ENCODE peak calls at places on chromosome 4, in five cellular contexts. P is SK-N-SH, L is GM23248, F is hepatocyte, M is PC-3. Y is an unnamed sample.

GRCh38 chr4:13919021-13919441 is 291.5 kb upstream of the BOD1L1 start:
- DNase-seq in P (no peak), M (no peak), L (peak; percentile 97), F (peak; percentile 8), Y (no peak)

GRCh38 chr4:31235961-31236360 is 515.8 kb downstream of the PCDH7 start:
- DNase-seq in M (no peak), L (no peak), P (no peak), F (no peak), Y (no peak)

GRCh38 chr4:4488405-4489404 is 53.1 kb downstream of the STX18 start:
- DNase-seq in P (peak; percentile 62), L (peak; percentile 84), M (peak; percentile 76), F (peak; percentile 87), Y (peak; percentile 85)

GRCh38 chr4:37054670-37055069 is 189.9 kb upstream of the NWD2 start:
- DNase-seq in P (no peak), F (no peak), M (no peak), L (no peak), Y (no peak)

GRCh38 chr4:26235500-26235899 is 85.3 kb upstream of the RBPJ start:
- DNase-seq in P (no peak), F (peak; percentile 54), M (peak; percentile 72), L (peak; percentile 84), Y (no peak)

GRCh38 chr4:65845169-65845568 is 174.9 kb upstream of the EPHA5 start:
- DNase-seq in M (no peak), L (no peak), F (no peak), P (no peak), Y (no peak)

GRCh38 chr4:175176710-175177109 is 258.6 kb downstream of the ADAM29 start:
- DNase-seq in F (no peak), M (no peak), P (no peak), L (no peak), Y (no peak)

GRCh38 chr4:145056325-145057130 is 41.5 kb downstream of the ANAPC10 start:
- DNase-seq in L (no peak), P (no peak), F (no peak), M (no peak), Y (no peak)

GRCh38 chr4:57073559-57073958 is 36.6 kb downstream of the IGFBP7 start:
- DNase-seq in M (no peak), L (no peak), P (no peak), F (no peak), Y (no peak)

GRCh38 chr4:47068986-47069385 is 37.6 kb downstream of the GABRB1 start:
- DNase-seq in L (no peak), P (no peak), F (no peak), M (no peak), Y (no peak)

GRCh38 chr4:149534779-149535178 is 280.9 kb downstream of the IQCM start:
- DNase-seq in M (no peak), P (no peak), F (no peak), L (no peak), Y (no peak)

GRCh38 chr4:122898370-122899150 is 23.8 kb downstream of the NUDT6 start:
- DNase-seq in L (peak; percentile 97), F (no peak), M (peak; percentile 94), P (no peak), Y (no peak)

GRCh38 chr4:156182269-156182668 is 228.6 kb upstream of the CTSO start:
- DNase-seq in L (peak; percentile 6), F (no peak), P (no peak), M (no peak), Y (no peak)

GRCh38 chr4:28832445-28832844 is 1887.7 kb upstream of the PCDH7 start:
- DNase-seq in F (no peak), M (no peak), P (no peak), L (no peak), Y (no peak)

GRCh38 chr4:38664704-38665401 is 854 bp downstream of the KLF3 start:
- DNase-seq in L (peak; percentile 73), M (peak; percentile 39), P (peak; percentile 78), F (peak; percentile 87), Y (no peak)

GRCh38 chr4:39256436-39256835 is 74.1 kb downstream of the WDR19 start:
- DNase-seq in P (no peak), M (no peak), F (no peak), L (peak; percentile 2), Y (no peak)

GRCh38 chr4:112077743-112078142 is 67.5 kb upstream of the FAM241A start:
- DNase-seq in F (no peak), P (no peak), L (no peak), M (no peak), Y (no peak)

GRCh38 chr4:112939901-112940300 is 109.6 kb upstream of the ANK2 start:
- DNase-seq in F (no peak), L (no peak), P (no peak), M (peak; percentile 4), Y (no peak)

GRCh38 chr4:64911846-64912245 is 502.6 kb upstream of the TECRL start:
- DNase-seq in P (no peak), M (peak; percentile 41), F (no peak), L (no peak), Y (no peak)

GRCh38 chr4:170990989-170991589 is 822.1 kb upstream of the GALNTL6 start:
- DNase-seq in F (peak; percentile 59), L (peak; percentile 3), M (peak; percentile 44), P (peak; percentile 17), Y (peak; percentile 37)

GRCh38 chr4:81343046-81343445 is 128.0 kb upstream of the PRKG2 start:
- DNase-seq in M (no peak), F (no peak), P (no peak), L (no peak), Y (no peak)

GRCh38 chr4:87697272-87697671 is 47.2 kb downstream of the DMP1 start:
- DNase-seq in M (no peak), F (no peak), L (no peak), P (no peak), Y (no peak)

GRCh38 chr4:10461091-10461849 is 4.0 kb upstream of the ZNF518B start:
- DNase-seq in F (peak; percentile 91), P (peak; percentile 92), M (no peak), L (peak; percentile 70), Y (peak; percentile 70)

GRCh38 chr4:113835005-113835404 is 73.5 kb upstream of the CAMK2D start:
- DNase-seq in L (peak; percentile 81), F (no peak), M (peak; percentile 43), P (no peak), Y (no peak)

GRCh38 chr4:80155286-80155982 is 41.9 kb upstream of the PRDM8 start:
- DNase-seq in L (peak; percentile 19), M (peak; percentile 9), F (no peak), P (no peak), Y (no peak)

GRCh38 chr4:81921757-81922159 is 450.1 kb upstream of the RASGEF1B start:
- DNase-seq in F (no peak), L (no peak), P (no peak), M (no peak), Y (peak; percentile 25)

GRCh38 chr4:125243835-125244397 is 70.8 kb upstream of the FAT4 start:
- DNase-seq in F (no peak), L (peak; percentile 3), M (peak; percentile 28), P (no peak), Y (no peak)
- TF ChIP-seq EZH2phosphoT487 in F (no peak), L (no peak), M (no peak), P (no peak), Y (no peak)

DNA sequence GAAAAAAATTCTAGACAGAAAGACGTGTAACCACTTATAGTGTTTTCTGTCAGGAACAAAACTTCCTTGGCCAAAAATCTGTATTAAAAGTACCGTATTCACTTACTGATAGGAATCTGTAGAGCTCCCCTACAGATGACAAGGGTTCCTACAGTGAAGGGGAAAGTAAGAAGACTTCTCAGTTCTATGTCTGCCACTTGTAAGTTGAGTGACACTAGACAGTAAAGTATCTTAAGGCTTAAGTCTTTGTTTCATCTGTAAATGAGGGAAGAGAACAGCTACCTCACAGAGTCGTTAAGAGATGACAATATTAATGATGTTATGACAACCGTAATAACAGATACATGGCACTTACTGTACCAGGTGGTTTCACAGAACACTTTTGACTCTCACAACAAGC is 3.3 kb downstream of the COQ2 start:
- DNase-seq in P (no peak), M (peak; percentile 4), F (no peak), L (no peak), Y (peak; percentile 27)
- TF ChIP-seq EZH2phosphoT487 in P (no peak), M (no peak), F (no peak), L (no peak), Y (no peak)

DNA sequence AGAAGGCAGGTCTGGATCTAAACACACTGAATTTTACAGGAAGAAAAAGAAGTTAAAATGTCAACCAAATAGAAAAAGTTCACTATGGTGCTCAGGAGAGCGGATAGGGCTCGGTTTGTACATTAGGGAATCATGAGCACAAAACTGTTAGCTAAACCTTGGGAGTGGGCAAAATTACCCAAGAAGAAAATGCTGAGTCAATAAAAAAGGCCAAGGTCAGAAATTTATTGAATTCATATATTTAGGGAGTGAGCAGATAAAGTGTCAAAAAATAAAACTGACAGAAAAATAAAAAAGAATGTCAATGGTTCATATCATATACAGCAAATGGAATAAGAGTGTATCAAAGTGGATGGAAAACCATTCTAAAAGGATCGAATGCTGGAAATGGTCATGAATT is 452.5 kb upstream of the SMIM31 start:
- DNase-seq in F (no peak), P (no peak), M (no peak), L (no peak), Y (no peak)
- TF ChIP-seq EZH2phosphoT487 in F (no peak), P (no peak), M (no peak), L (no peak), Y (no peak)

GRCh38 chr4:17497890-17498523 is 13.9 kb downstream of the QDPR start:
- DNase-seq in P (no peak), L (no peak), F (no peak), M (no peak), Y (no peak)

GRCh38 chr4:17504081-17504480 is 7.8 kb downstream of the QDPR start:
- DNase-seq in F (no peak), L (no peak), P (peak; percentile 16), M (no peak), Y (no peak)

GRCh38 chr4:17500574-17500973 is 11.3 kb downstream of the QDPR start:
- DNase-seq in L (no peak), M (no peak), F (no peak), P (no peak), Y (no peak)

DNA sequence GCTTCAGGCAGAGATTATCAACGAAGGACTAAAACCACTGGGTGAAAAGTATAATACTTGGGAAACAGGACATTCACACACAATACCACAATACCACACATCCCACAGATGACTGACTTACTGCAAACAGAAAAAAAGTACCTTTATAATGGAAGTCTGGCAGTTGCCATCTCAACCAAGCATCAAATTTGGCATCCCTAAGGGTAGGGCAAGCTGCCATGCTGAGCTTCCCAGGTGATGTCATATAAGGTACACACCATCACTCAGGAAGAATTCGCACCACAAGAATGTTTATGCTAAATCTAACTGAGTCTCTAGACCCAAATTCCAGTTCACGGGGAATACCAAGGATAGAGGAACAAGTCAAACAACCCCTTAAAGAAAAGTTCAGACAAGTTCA is 9.1 kb downstream of the QDPR start:
- DNase-seq in L (no peak), P (no peak), F (no peak), M (peak; percentile 86), Y (no peak)
- TF ChIP-seq EZH2phosphoT487 in L (no peak), P (no peak), F (no peak), M (no peak), Y (no peak)

GRCh38 chr4:187309456-187309855 is 585.8 kb upstream of the FAT1 start:
- DNase-seq in F (no peak), P (no peak), M (peak; percentile 80), L (peak; percentile 19), Y (no peak)
- TF ChIP-seq EZH2phosphoT487 in F (no peak), P (no peak), M (no peak), L (no peak), Y (no peak)